ENCODE peak calls at places on chromosome 15, in four cellular contexts. Q, A, G and T are unnamed samples. For H3K4me1, the result is how much of the 10 kb centered on the place peaks cover.

GRCh38 chr15:84034831-84035753 is 200.5 kb upstream of the GOLGA6L4 start:
- DNase-seq in Q (no peak), A (no peak), G (no peak), T (no peak)

GRCh38 chr15:45642203-45642932 is 7.5 kb downstream of the SQOR start:
- DNase-seq in Q (no peak), A (no peak), G (no peak), T (no peak)

GRCh38 chr15:39589815-39590644 is 9.2 kb downstream of the THBS1 start:
- DNase-seq in Q (no peak), A (no peak), G (no peak), T (no peak)

GRCh38 chr15:78732634-78733033 is 78.6 kb downstream of the ADAMTS7 start:
- DNase-seq in Q (no peak), A (no peak), G (no peak), T (no peak)

GRCh38 chr15:40238927-40239591 is at the start of gene PAK6:
- DNase-seq in Q (peak), A (peak), G (peak), T (peak)

GRCh38 chr15:70617911-70618287 is 145.5 kb downstream of the UACA start:
- DNase-seq in Q (no peak), A (no peak), G (no peak), T (no peak)

GRCh38 chr15:49815937-49816336 is 195.1 kb downstream of the DTWD1 start:
- DNase-seq in Q (no peak), A (peak), G (no peak), T (no peak)

GRCh38 chr15:62075595-62076279 is 9.0 kb downstream of the C2CD4A start:
- DNase-seq in Q (peak), A (no peak), G (no peak), T (no peak)

GRCh38 chr15:79310612-79310984 is 314 bp upstream of the TMED3 start:
- DNase-seq in Q (no peak), A (no peak), G (no peak), T (no peak)

GRCh38 chr15:82571722-82572222 is 31.5 kb upstream of the RPS17 start:
- DNase-seq in Q (no peak), A (peak), G (peak), T (no peak)

GRCh38 chr15:35107561-35107960 is 22.5 kb upstream of the NANOGP8 start:
- DNase-seq in Q (no peak), A (no peak), G (no peak), T (no peak)

GRCh38 chr15:80367094-80367493 is 37.1 kb upstream of the ARNT2 start:
- DNase-seq in Q (no peak), A (no peak), G (no peak), T (no peak)

GRCh38 chr15:74674161-74674560 is 21.7 kb downstream of the EDC3 start:
- DNase-seq in Q (no peak), A (no peak), G (no peak), T (no peak)

GRCh38 chr15:36612063-36612788 is 32.8 kb downstream of the CDIN1 start:
- DNase-seq in Q (no peak), A (no peak), G (no peak), T (no peak)

GRCh38 chr15:82540055-82540983 is at the start of gene RPS17:
- DNase-seq in Q (peak), A (peak), G (peak), T (peak)

GRCh38 chr15:69730281-69731235 is 277.9 kb downstream of the RPLP1 start:
- DNase-seq in Q (no peak), A (no peak), G (no peak), T (no peak)

GRCh38 chr15:82585072-82585471 is 44.8 kb upstream of the RPS17 start:
- DNase-seq in Q (no peak), A (no peak), G (no peak), T (no peak)

GRCh38 chr15:53251998-53252397 is 461.9 kb upstream of the ONECUT1 start:
- DNase-seq in Q (no peak), A (no peak), G (no peak), T (no peak)

GRCh38 chr15:95086543-95087252 is 855.3 kb downstream of the MCTP2 start:
- DNase-seq in Q (no peak), A (no peak), G (no peak), T (no peak)

GRCh38 chr15:74866090-74866489 is 7.1 kb downstream of the SCAMP2 start:
- DNase-seq in Q (no peak), A (peak), G (no peak), T (no peak)

GRCh38 chr15:40420793-40421192 is 15.2 kb downstream of the IVD start:
- DNase-seq in Q (peak), A (no peak), G (no peak), T (no peak)

GRCh38 chr15:41115088-41115651 is 910 bp downstream of the INO80 start:
- DNase-seq in Q (no peak), A (no peak), G (no peak), T (no peak)

GRCh38 chr15:62090988-62091387 is 24.2 kb downstream of the C2CD4A start:
- DNase-seq in Q (no peak), A (no peak), G (no peak), T (no peak)

GRCh38 chr15:73931441-73931840 is 5.2 kb downstream of the LOXL1 start:
- DNase-seq in Q (no peak), A (no peak), G (no peak), T (no peak)

GRCh38 chr15:92527197-92527596 is 128.4 kb downstream of the FAM174B start:
- DNase-seq in Q (no peak), A (no peak), G (no peak), T (no peak)

GRCh38 chr15:70252936-70253280 is 155.2 kb upstream of the TLE3 start:
- DNase-seq in Q (no peak), A (no peak), G (no peak), T (no peak)

GRCh38 chr15:38217788-38218609 is 34.6 kb upstream of the SPRED1 start:
- DNase-seq in Q (no peak), A (no peak), G (no peak), T (no peak)

GRCh38 chr15:74789171-74789627 is 7.3 kb downstream of the CSK start:
- DNase-seq in Q (no peak), A (no peak), G (no peak), T (peak)

GRCh38 chr15:36428102-36428845 is 151.2 kb upstream of the CDIN1 start:
- DNase-seq in Q (no peak), A (no peak), G (no peak), T (no peak)

GRCh38 chr15:51307325-51307724 is 31.1 kb downstream of the CYP19A1 start:
- DNase-seq in Q (no peak), A (no peak), G (no peak), T (no peak)

GRCh38 chr15:87619161-87619960 is 637.2 kb downstream of the NTRK3 start:
- DNase-seq in Q (no peak), A (peak), G (no peak), T (no peak)

GRCh38 chr15:95329362-95329761 is 1001.1 kb upstream of the NR2F2 start:
- DNase-seq in Q (no peak), A (no peak), G (no peak), T (no peak)

GRCh38 chr15:27826411-27826810 is 272.7 kb downstream of the OCA2 start:
- DNase-seq in Q (no peak), A (no peak), G (no peak), T (no peak)

GRCh38 chr15:67822537-67823370 is 2.6 kb upstream of the SKOR1 start:
- DNase-seq in Q (no peak), A (no peak), G (no peak), T (no peak)

GRCh38 chr15:101188517-101189340 is 63.1 kb downstream of the CHSY1 start:
- DNase-seq in Q (no peak), A (no peak), G (peak), T (no peak)
- H3K4me3 ChIP-seq in Q (peak), A (no peak), G (peak), T (no peak)

DNA sequence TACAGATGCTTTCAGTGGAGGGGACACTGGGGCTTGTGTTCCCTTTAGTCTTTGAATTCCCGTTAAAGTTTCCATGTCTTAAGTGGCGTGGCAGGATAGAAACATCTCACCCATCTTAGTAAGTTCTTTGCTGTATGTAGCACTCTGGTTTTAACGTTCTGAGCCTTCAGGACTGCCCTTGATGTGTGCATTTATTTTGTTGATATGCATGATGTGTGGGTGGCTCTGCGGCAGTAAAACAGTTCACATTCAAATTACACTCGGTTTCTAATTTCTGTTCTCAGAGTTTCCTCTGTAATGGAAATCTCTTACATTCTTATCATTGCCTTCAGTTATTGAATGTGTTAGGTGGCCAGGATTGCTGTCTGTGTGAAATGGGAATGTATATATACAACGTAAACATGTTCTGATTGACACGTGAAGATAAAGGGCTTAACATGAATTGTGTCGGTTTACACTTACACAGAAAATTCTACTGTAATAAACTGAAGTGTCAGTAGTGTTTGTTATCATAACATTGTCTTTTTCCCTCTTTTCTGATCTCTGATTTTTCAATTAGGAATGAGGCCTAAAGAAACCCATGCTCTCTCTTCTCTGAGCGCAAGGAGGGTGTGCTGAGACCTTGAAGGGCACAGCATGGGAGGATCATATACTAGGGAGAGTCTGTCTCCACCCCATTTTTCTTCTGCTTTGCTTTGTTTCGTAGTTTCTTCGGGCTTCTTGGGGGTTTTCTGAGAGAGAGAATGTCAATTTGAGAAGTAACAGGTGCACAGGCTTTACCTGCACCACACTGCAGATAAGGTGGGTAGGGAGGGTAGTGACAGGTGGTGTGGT is 51.5 kb downstream of the IGF1R start:
- DNase-seq in Q (no peak), A (no peak), G (no peak), T (no peak)
- H3K4me1 ChIP-seq in Q (under half), A (under half), G (half or more), T (half or more)

GRCh38 chr15:90000175-90000923 is 775 bp upstream of the ZNF710 start:
- DNase-seq in Q (no peak), A (peak), G (no peak), T (no peak)

GRCh38 chr15:89997079-89997478 is 4.0 kb upstream of the ZNF710 start:
- DNase-seq in Q (no peak), A (no peak), G (no peak), T (no peak)

GRCh38 chr15:89998141-89998661 is 2.9 kb upstream of the ZNF710 start:
- DNase-seq in Q (no peak), A (no peak), G (no peak), T (no peak)

GRCh38 chr15:89999676-90000174 is 1.4 kb upstream of the ZNF710 start:
- DNase-seq in Q (no peak), A (peak), G (no peak), T (no peak)

GRCh38 chr15:89998923-89999675 is 2.0 kb upstream of the ZNF710 start:
- DNase-seq in Q (no peak), A (no peak), G (no peak), T (no peak)
- H3K4me3 ChIP-seq in Q (no peak), A (no peak), G (no peak), T (no peak)

GRCh38 chr15:29818141-29818540 is 4.1 kb downstream of the TJP1 start:
- DNase-seq in Q (no peak), A (no peak), G (no peak), T (no peak)
- H3K4me1 ChIP-seq in Q (under half), A (under half), G (half or more), T (under half)

DNA sequence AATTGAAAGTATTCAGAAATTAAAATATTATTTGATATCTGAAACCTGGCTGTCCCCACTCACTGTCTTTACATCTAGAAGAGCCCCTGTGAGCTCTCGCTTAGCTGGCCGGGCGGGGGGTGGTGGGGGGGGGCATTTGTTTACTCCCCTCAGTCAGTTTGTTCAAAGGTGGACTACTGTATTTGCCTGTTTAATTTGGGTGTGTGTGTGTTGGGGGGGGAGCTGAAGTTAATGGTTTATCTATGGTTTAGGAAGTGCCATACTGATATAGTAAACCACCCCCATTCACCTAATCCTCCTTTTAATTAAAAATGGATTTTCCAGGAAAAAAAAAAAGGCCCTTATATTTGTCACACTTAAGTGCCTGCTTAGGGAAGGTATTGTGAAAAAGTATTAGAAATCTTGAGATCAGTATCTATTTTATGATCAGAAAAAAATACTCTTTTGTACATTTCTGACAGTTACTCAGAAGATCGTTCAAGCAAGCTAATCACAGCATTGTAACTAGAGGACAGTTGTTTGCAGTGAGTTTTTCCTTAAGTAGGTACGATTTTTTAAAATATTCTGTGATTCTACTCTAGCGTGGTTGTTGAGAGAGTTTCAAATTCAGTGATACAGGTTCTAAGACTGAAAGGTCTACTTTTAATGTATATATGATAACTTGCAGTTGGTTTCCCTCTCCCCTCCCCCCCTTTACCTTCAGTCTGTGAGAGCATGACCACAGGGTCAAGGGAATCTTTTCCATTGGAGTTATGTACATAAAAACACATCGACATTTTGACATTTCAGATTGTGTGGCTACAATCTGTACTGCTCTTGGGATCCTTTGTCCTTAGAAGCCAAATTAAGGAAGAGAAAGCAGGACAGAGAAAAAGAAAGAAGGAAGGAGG is 8.5 kb downstream of the NR2F2 start:
- DNase-seq in Q (no peak), A (no peak), G (no peak), T (no peak)
- H3K4me3 ChIP-seq in Q (peak), A (peak), G (peak), T (no peak)

DNA sequence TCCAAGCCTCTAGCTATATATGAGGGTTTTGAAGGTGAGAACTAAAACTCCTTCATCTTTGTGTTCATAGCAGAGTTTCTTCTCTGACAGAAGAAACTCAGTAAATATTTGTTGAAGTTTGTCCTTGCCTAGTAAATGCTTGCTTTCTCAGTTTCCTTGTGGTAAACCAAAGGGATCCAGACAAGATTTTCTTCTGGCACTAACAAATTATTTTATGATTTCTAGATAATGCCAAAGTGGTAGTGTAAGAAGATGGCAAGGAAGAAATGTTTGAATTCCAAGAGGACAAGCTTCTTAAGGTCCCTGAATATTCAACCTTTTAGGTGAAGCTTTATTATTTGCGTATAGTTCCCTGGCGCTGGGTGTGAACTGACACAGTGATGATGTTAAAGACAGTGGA is 14.4 kb downstream of the ARIH1 start:
- DNase-seq in Q (no peak), A (no peak), G (no peak), T (no peak)
- H3K4me1 ChIP-seq in Q (under half), A (under half), G (half or more), T (under half)